ENCODE peak calls at places on chromosomes 16 and 17, in four cellular contexts. One of them, this sample, is unnamed.

GRCh38 chr16:56591377-56592060 is 2.2 kb downstream of the MT3 start:
- DNase-seq in memory B cell: no peak
- DNase-seq in GM03348: no peak
- DNase-seq in fibroblast of the conjunctiva: no peak
- DNase-seq in this sample: no peak

GRCh38 chr17:82020874-82021727 is 1.6 kb downstream of the CENPX start:
- DNase-seq in memory B cell: no peak
- DNase-seq in GM03348: peak
- DNase-seq in fibroblast of the conjunctiva: peak
- DNase-seq in this sample: peak

GRCh38 chr16:16108759-16109158 is 114.5 kb downstream of the ABCC6 start:
- DNase-seq in memory B cell: no peak
- DNase-seq in GM03348: no peak
- DNase-seq in fibroblast of the conjunctiva: no peak
- DNase-seq in this sample: no peak

GRCh38 chr17:4566785-4567184 is 6.4 kb upstream of the GGT6 start:
- DNase-seq in memory B cell: peak
- DNase-seq in GM03348: peak
- DNase-seq in fibroblast of the conjunctiva: peak
- DNase-seq in this sample: no peak

GRCh38 chr16:67158637-67159600 is 790 bp downstream of the TRADD start:
- DNase-seq in memory B cell: peak
- DNase-seq in GM03348: peak
- DNase-seq in fibroblast of the conjunctiva: no peak
- DNase-seq in this sample: no peak

GRCh38 chr16:25978227-25978626 is 286.5 kb downstream of the HS3ST4 start:
- DNase-seq in memory B cell: no peak
- DNase-seq in GM03348: no peak
- DNase-seq in fibroblast of the conjunctiva: no peak
- DNase-seq in this sample: no peak

GRCh38 chr16:788399-789126 is at the start of gene CHTF18:
- DNase-seq in memory B cell: peak
- DNase-seq in GM03348: peak
- DNase-seq in fibroblast of the conjunctiva: peak
- DNase-seq in this sample: peak

GRCh38 chr17:82615084-82616020 is 32.9 kb downstream of the WDR45B start:
- DNase-seq in memory B cell: no peak
- DNase-seq in GM03348: no peak
- DNase-seq in fibroblast of the conjunctiva: no peak
- DNase-seq in this sample: no peak

GRCh38 chr17:27407916-27408846 is 48.1 kb upstream of the KSR1 start:
- DNase-seq in memory B cell: no peak
- DNase-seq in GM03348: peak
- DNase-seq in fibroblast of the conjunctiva: peak
- DNase-seq in this sample: peak

GRCh38 chr16:67843343-67843765 is 1.2 kb downstream of the THAP11 start:
- DNase-seq in memory B cell: no peak
- DNase-seq in GM03348: peak
- DNase-seq in fibroblast of the conjunctiva: no peak
- DNase-seq in this sample: no peak

GRCh38 chr17:8581002-8581658 is 49.4 kb downstream of the MYH10 start:
- DNase-seq in memory B cell: no peak
- DNase-seq in GM03348: no peak
- DNase-seq in fibroblast of the conjunctiva: no peak
- DNase-seq in this sample: no peak

GRCh38 chr17:76071497-76072148 is 694 bp downstream of the SRP68 start:
- DNase-seq in memory B cell: no peak
- DNase-seq in GM03348: no peak
- DNase-seq in fibroblast of the conjunctiva: no peak
- DNase-seq in this sample: no peak

GRCh38 chr17:50147841-50148225 is 2.6 kb downstream of the PPP1R9B start:
- DNase-seq in memory B cell: no peak
- DNase-seq in GM03348: no peak
- DNase-seq in fibroblast of the conjunctiva: no peak
- DNase-seq in this sample: no peak

GRCh38 chr16:50547944-50548658 is at the start of gene NKD1:
- DNase-seq in memory B cell: peak
- DNase-seq in GM03348: peak
- DNase-seq in fibroblast of the conjunctiva: no peak
- DNase-seq in this sample: no peak

GRCh38 chr17:27529230-27529796 is 73.1 kb downstream of the KSR1 start:
- DNase-seq in memory B cell: no peak
- DNase-seq in GM03348: no peak
- DNase-seq in fibroblast of the conjunctiva: no peak
- DNase-seq in this sample: no peak

GRCh38 chr17:16997514-16998429 is 25.9 kb upstream of the TNFRSF13B start:
- DNase-seq in memory B cell: no peak
- DNase-seq in GM03348: no peak
- DNase-seq in fibroblast of the conjunctiva: peak
- DNase-seq in this sample: no peak

GRCh38 chr16:72203401-72203800 is 31.4 kb upstream of the PMFBP1 start:
- DNase-seq in memory B cell: peak
- DNase-seq in GM03348: peak
- DNase-seq in fibroblast of the conjunctiva: no peak
- DNase-seq in this sample: no peak

GRCh38 chr17:33291248-33292183 is 1.6 kb downstream of the ASIC2 start:
- DNase-seq in memory B cell: no peak
- DNase-seq in GM03348: peak
- DNase-seq in fibroblast of the conjunctiva: no peak
- DNase-seq in this sample: no peak

GRCh38 chr17:82880620-82881019 is 40.8 kb upstream of the ZNF750 start:
- DNase-seq in memory B cell: no peak
- DNase-seq in GM03348: no peak
- DNase-seq in fibroblast of the conjunctiva: no peak
- DNase-seq in this sample: no peak

GRCh38 chr16:89335803-89336485 is 118.4 kb downstream of the ZNF778 start:
- DNase-seq in memory B cell: no peak
- DNase-seq in GM03348: no peak
- DNase-seq in fibroblast of the conjunctiva: no peak
- DNase-seq in this sample: no peak

GRCh38 chr16:79331064-79331463 is 269.5 kb downstream of the MAF start:
- DNase-seq in memory B cell: no peak
- DNase-seq in GM03348: no peak
- DNase-seq in fibroblast of the conjunctiva: no peak
- DNase-seq in this sample: no peak

GRCh38 chr17:29561541-29562517 is 5.0 kb downstream of the ABHD15 start:
- DNase-seq in memory B cell: peak
- DNase-seq in GM03348: no peak
- DNase-seq in fibroblast of the conjunctiva: no peak
- DNase-seq in this sample: no peak

GRCh38 chr17:29179232-29180036 is 764 bp downstream of the MYO18A start:
- DNase-seq in memory B cell: no peak
- DNase-seq in GM03348: no peak
- DNase-seq in fibroblast of the conjunctiva: no peak
- DNase-seq in this sample: no peak

GRCh38 chr17:5508855-5509254 is 22.5 kb downstream of the MIS12 start:
- DNase-seq in memory B cell: no peak
- DNase-seq in GM03348: no peak
- DNase-seq in fibroblast of the conjunctiva: no peak
- DNase-seq in this sample: peak

GRCh38 chr17:55233840-55234239 is 30.9 kb upstream of the HLF start:
- DNase-seq in memory B cell: no peak
- DNase-seq in GM03348: no peak
- DNase-seq in fibroblast of the conjunctiva: no peak
- DNase-seq in this sample: no peak

GRCh38 chr17:51507444-51507843 is 247.1 kb downstream of the UTP18 start:
- DNase-seq in memory B cell: no peak
- DNase-seq in GM03348: no peak
- DNase-seq in fibroblast of the conjunctiva: no peak
- DNase-seq in this sample: no peak

GRCh38 chr17:13967416-13967815 is 101.9 kb upstream of the COX10 start:
- DNase-seq in memory B cell: no peak
- DNase-seq in GM03348: no peak
- DNase-seq in fibroblast of the conjunctiva: no peak
- DNase-seq in this sample: no peak

GRCh38 chr17:6532441-6532885 is 23.9 kb downstream of the PITPNM3 start:
- DNase-seq in memory B cell: no peak
- DNase-seq in GM03348: no peak
- DNase-seq in fibroblast of the conjunctiva: no peak
- DNase-seq in this sample: no peak

GRCh38 chr16:46629331-46629843 is 8.2 kb upstream of the SHCBP1 start:
- DNase-seq in memory B cell: no peak
- DNase-seq in GM03348: peak
- DNase-seq in fibroblast of the conjunctiva: peak
- DNase-seq in this sample: no peak

GRCh38 chr17:37789166-37789565 is 44.3 kb upstream of the HNF1B start:
- DNase-seq in memory B cell: no peak
- DNase-seq in GM03348: no peak
- DNase-seq in fibroblast of the conjunctiva: no peak
- DNase-seq in this sample: no peak

GRCh38 chr16:53040788-53041187 is 11.9 kb downstream of the CHD9NB start:
- DNase-seq in memory B cell: no peak
- DNase-seq in GM03348: no peak
- DNase-seq in fibroblast of the conjunctiva: no peak
- DNase-seq in this sample: no peak

GRCh38 chr17:6304894-6305612 is 129.9 kb downstream of the AIPL1 start:
- DNase-seq in memory B cell: no peak
- DNase-seq in GM03348: no peak
- DNase-seq in fibroblast of the conjunctiva: no peak
- DNase-seq in this sample: no peak

GRCh38 chr16:85274924-85275323 is 162.7 kb upstream of the CIBAR2 start:
- DNase-seq in memory B cell: no peak
- DNase-seq in GM03348: no peak
- DNase-seq in fibroblast of the conjunctiva: no peak
- DNase-seq in this sample: no peak

GRCh38 chr17:40430272-40431230 is 12.7 kb upstream of the IGFBP4 start:
- DNase-seq in memory B cell: no peak
- DNase-seq in GM03348: no peak
- DNase-seq in fibroblast of the conjunctiva: no peak
- DNase-seq in this sample: no peak